ENCODE peak calls at places on chromosomes 4 and X, in four cellular contexts. F is IMR-90, P is H9, G is H1. O is an unnamed sample.

GRCh38 chr4:7254736-7255487 is 62.6 kb downstream of the SORCS2 start:
- DNase-seq in F (no peak), P (no peak), G (no peak), O (no peak)

GRCh38 chr4:12633058-12633651 is 851.0 kb downstream of the RAB28 start:
- DNase-seq in F (peak; percentile 48), P (peak; percentile 88), G (peak; percentile 93), O (peak; percentile 92)

GRCh38 chrX:132426695-132427281 is 62.0 kb downstream of the MBNL3 start:
- DNase-seq in F (peak; percentile 54), P (no peak), G (no peak), O (no peak)

GRCh38 chrX:110268875-110269274 is 49.0 kb downstream of the AMMECR1 start:
- DNase-seq in F (no peak), P (no peak), G (no peak), O (no peak)

GRCh38 chr4:148017801-148018200 is 285.9 kb downstream of the ARHGAP10 start:
- DNase-seq in F (no peak), P (no peak), G (no peak), O (peak; percentile 52)

GRCh38 chr4:145709843-145710242 is 29.9 kb downstream of the C4orf51 start:
- DNase-seq in F (peak; percentile 98), P (no peak), G (no peak), O (no peak)

GRCh38 chr4:33063238-33063637 is 2343.1 kb downstream of the PCDH7 start:
- DNase-seq in F (peak; percentile 54), P (no peak), G (no peak), O (no peak)

GRCh38 chrX:102085706-102086105 is 39.8 kb upstream of the TCEAL2 start:
- DNase-seq in F (no peak), P (no peak), G (no peak), O (peak; percentile 18)

GRCh38 chr4:124318292-124318691 is 394.2 kb downstream of the ANKRD50 start:
- DNase-seq in F (no peak), P (no peak), G (no peak), O (no peak)

GRCh38 chr4:125010776-125011503 is 298.4 kb upstream of the ANKRD50 start:
- DNase-seq in F (peak; percentile 29), P (peak; percentile 46), G (no peak), O (peak; percentile 25)

GRCh38 chrX:29952016-29952415 is 263.3 kb upstream of the MAGEB2 start:
- DNase-seq in F (peak; percentile 5), P (no peak), G (no peak), O (no peak)

GRCh38 chr4:6614701-6615230 is 25.7 kb upstream of the MRFAP1 start:
- DNase-seq in F (no peak), P (no peak), G (no peak), O (no peak)

GRCh38 chr4:1300466-1301455 is 11.1 kb downstream of the MAEA start:
- DNase-seq in F (peak; percentile 76), P (no peak), G (no peak), O (peak; percentile 48)

GRCh38 chr4:53744446-53745160 is 153.3 kb upstream of the LNX1 start:
- DNase-seq in F (no peak), P (no peak), G (no peak), O (peak; percentile 30)

GRCh38 chrX:153539171-153539978 is 21.9 kb downstream of the ATP2B3 start:
- DNase-seq in F (peak; percentile 44), P (peak; percentile 81), G (peak; percentile 84), O (peak; percentile 64)

GRCh38 chr4:176226736-176227135 is 31.4 kb upstream of the SPATA4 start:
- DNase-seq in F (peak; percentile 48), P (no peak), G (no peak), O (no peak)

GRCh38 chr4:168634276-168634802 is 137.5 kb downstream of the PALLD start:
- DNase-seq in F (peak; percentile 92), P (no peak), G (no peak), O (peak; percentile 85)

GRCh38 chrX:98380106-98380505 is 1496.4 kb downstream of the RPA4 start:
- DNase-seq in F (no peak), P (peak; percentile 87), G (peak; percentile 57), O (peak; percentile 18)

GRCh38 chrX:66162331-66162822 is 1.7 kb upstream of the HEPH start:
- DNase-seq in F (no peak), P (no peak), G (no peak), O (no peak)

GRCh38 chr4:88674989-88675388 is 22.6 kb downstream of the NAP1L5 start:
- DNase-seq in F (peak; percentile 83), P (no peak), G (no peak), O (no peak)

GRCh38 chrX:148047216-148047615 is 66.1 kb downstream of the FMR1NB start:
- DNase-seq in F (no peak), P (no peak), G (no peak), O (no peak)

GRCh38 chr4:185693548-185694215 is 118.3 kb downstream of the SORBS2 start:
- DNase-seq in F (no peak), P (no peak), G (no peak), O (no peak)

GRCh38 chr4:4486969-4487368 is 54.9 kb downstream of the STX18 start:
- DNase-seq in F (no peak), P (no peak), G (no peak), O (no peak)

GRCh38 chr4:69830529-69831269 is 29.2 kb downstream of the SULT1E1 start:
- DNase-seq in F (no peak), P (peak; percentile 45), G (no peak), O (peak; percentile 47)

GRCh38 chr4:11805837-11806236 is 377.1 kb upstream of the HS3ST1 start:
- DNase-seq in F (peak; percentile 1), P (no peak), G (no peak), O (peak; percentile 74)

GRCh38 chrX:38006283-38006682 is at the start of gene SYTL5:
- DNase-seq in F (no peak), P (no peak), G (no peak), O (no peak)

GRCh38 chrX:43706786-43707185 is 50.7 kb downstream of the MAOA start:
- DNase-seq in F (no peak), P (no peak), G (no peak), O (no peak)

GRCh38 chr4:123870283-123870876 is 473.8 kb downstream of the SPRY1 start:
- DNase-seq in F (no peak), P (no peak), G (no peak), O (peak; percentile 27)

GRCh38 chr4:121127100-121127499 is 37.0 kb downstream of the TNIP3 start:
- DNase-seq in F (no peak), P (no peak), G (no peak), O (no peak)

GRCh38 chrX:21802054-21802660 is 37.3 kb upstream of the MBTPS2 start:
- DNase-seq in F (no peak), P (no peak), G (no peak), O (no peak)

GRCh38 chrX:49792376-49792775 is 36.7 kb upstream of the PAGE4 start:
- DNase-seq in F (no peak), P (no peak), G (no peak), O (no peak)

GRCh38 chr4:38155589-38156294 is 195.5 kb downstream of the PTTG2 start:
- DNase-seq in F (no peak), P (no peak), G (no peak), O (no peak)

DNA sequence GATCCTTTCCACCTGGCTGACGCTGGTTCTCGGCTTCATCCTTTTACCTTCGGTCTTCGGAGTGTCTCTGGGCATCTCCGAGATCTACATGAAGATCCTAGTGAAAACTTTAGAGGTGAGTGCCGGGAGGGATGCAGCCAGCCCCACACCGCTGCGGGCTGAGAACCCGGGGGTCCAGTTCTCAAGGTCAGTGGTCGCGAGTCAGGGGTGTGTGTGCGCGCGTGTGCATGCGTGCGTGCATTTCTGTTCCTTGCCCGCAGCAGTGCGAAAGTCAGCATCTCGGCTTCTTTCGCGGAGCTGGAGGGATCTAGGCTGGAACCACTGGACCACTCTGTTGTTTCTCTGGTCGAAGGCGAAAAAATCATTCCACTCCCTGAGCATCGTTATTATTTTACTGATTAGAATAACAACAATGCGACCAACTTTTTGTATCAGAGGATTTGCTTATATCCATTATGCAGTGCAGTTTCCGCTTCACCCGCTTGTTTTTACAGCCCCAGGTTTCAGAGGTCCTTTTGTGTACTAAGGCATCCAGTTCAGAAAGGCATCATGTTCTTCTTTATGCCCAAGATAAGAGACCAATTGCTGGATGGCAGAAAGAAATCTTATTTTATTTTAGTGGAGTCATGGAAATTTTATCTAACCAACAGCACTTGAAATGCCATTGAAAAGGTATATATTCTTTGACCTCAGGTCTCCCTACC is 893 bp downstream of the GPAT3 start:
- DNase-seq in F (no peak), P (no peak), G (no peak), O (no peak)
- H3K27ac ChIP-seq in F (peak overlapping the region; percentile 4), P (no peak overlapping the region), G (no peak overlapping the region), O (no peak overlapping the region)

DNA sequence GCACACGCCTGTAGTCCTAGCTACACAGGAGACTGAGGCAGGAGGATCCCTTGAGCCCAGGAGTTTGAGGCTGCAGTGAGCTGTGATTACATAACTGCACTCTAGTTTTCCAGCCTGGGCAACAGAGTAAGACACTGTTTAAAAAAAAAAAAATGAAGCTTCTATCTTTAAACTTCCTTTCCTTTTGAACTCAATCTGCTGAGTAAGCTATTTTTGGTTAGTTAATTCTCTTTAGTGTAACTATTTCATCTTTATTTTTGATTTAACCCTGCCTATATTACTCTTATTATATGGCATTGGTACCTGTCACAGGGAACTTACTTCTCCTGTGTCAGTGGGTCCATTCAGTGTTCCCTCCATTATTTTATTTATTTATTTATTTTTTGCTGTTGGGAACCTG is 160.8 kb downstream of the BMPR1B start:
- DNase-seq in F (no peak), P (no peak), G (no peak), O (no peak)
- H3K56ac ChIP-seq in F (no peak overlapping the region), P (no peak overlapping the region), G (no peak overlapping the region), O (no peak overlapping the region)

GRCh38 chrX:46587158-46587557 is 13.6 kb downstream of the CHST7 start:
- DNase-seq in F (peak; percentile 66), P (no peak), G (no peak), O (peak; percentile 34)

GRCh38 chrX:46582964-46583363 is 9.4 kb downstream of the CHST7 start:
- DNase-seq in F (peak; percentile 92), P (no peak), G (no peak), O (no peak)

GRCh38 chrX:46580613-46581012 is 7.0 kb downstream of the CHST7 start:
- DNase-seq in F (no peak), P (no peak), G (no peak), O (no peak)

GRCh38 chrX:46579250-46579649 is 5.7 kb downstream of the CHST7 start:
- DNase-seq in F (no peak), P (no peak), G (no peak), O (no peak)

GRCh38 chrX:46582325-46582724 is 8.8 kb downstream of the CHST7 start:
- DNase-seq in F (peak; percentile 41), P (no peak), G (no peak), O (no peak)
- H3K27ac ChIP-seq in F (peak overlapping the region; percentile 66), P (no peak overlapping the region), G (no peak overlapping the region), O (no peak overlapping the region)

GRCh38 chr4:55634417-55635128 is 1.5 kb downstream of the NMU start:
- DNase-seq in F (no peak), P (no peak), G (no peak), O (peak; percentile 26)
- H3K56ac ChIP-seq in F (no peak overlapping the region), P (no peak overlapping the region), G (no peak overlapping the region), O (peak overlapping the region; percentile 80)

GRCh38 chrX:18871970-18872369 is 111.9 kb downstream of the PHKA2 start:
- DNase-seq in F (no peak), P (no peak), G (no peak), O (no peak)
- H3K27ac ChIP-seq in F (no peak overlapping the region), P (no peak overlapping the region), G (no peak overlapping the region), O (no peak overlapping the region)

GRCh38 chr4:100869266-100869665 is 351.4 kb upstream of the EMCN start:
- DNase-seq in F (no peak), P (no peak), G (no peak), O (no peak)
- H3K56ac ChIP-seq in F (no peak overlapping the region), P (no peak overlapping the region), G (no peak overlapping the region), O (no peak overlapping the region)